ENCODE peak calls at places on chromosomes 16 and 17, in eight cellular contexts. Q is PC-3, B is MM.1S, Y is HCT116, A is hepatocyte, Z is neural progenitor cell, I is SK-N-SH, N is GM23248. R is an unnamed sample.

GRCh38 chr16:4053663-4054479 is 62.4 kb downstream of the ADCY9 start:
- DNase-seq in Y (peak), A (peak), Z (no peak), B (no peak), Q (peak), I (no peak), N (peak), R (no peak)

GRCh38 chr17:12789976-12790805 is 893 bp downstream of the ARHGAP44 start:
- DNase-seq in I (no peak), B (no peak), Z (peak), A (peak), Q (no peak), Y (no peak), N (no peak), R (no peak)

GRCh38 chr17:1906622-1907021 is 76.8 kb downstream of the RPA1 start:
- DNase-seq in B (no peak), N (peak), Y (no peak), A (peak), Q (no peak), Z (peak), I (no peak), R (no peak)

GRCh38 chr16:2979669-2980226 is 498 bp downstream of the PKMYT1 start:
- DNase-seq in B (no peak), A (no peak), Y (no peak), Q (no peak), Z (peak), N (peak), I (peak), R (peak)

GRCh38 chr16:24988593-24989338 is 26.4 kb downstream of the ARHGAP17 start:
- DNase-seq in B (peak), Q (peak), Z (no peak), A (peak), Y (peak), N (peak), I (peak), R (peak)

GRCh38 chr16:83355570-83356218 is 452.1 kb upstream of the HSBP1 start:
- DNase-seq in N (no peak), A (no peak), I (no peak), B (no peak), Y (no peak), Z (no peak), Q (no peak), R (no peak)

GRCh38 chr17:17859909-17860760 is 23.3 kb upstream of the SREBF1 start:
- DNase-seq in A (peak), Q (peak), N (peak), B (peak), Y (no peak), Z (peak), I (peak), R (peak)

GRCh38 chr16:55913717-55914116 is 38.5 kb upstream of the CES5A start:
- DNase-seq in B (no peak), Y (no peak), Q (no peak), I (peak), N (no peak), Z (no peak), A (no peak), R (no peak)

GRCh38 chr17:77511514-77512061 is 370.8 kb downstream of the SEC14L1 start:
- DNase-seq in Y (no peak), Z (no peak), Q (no peak), I (no peak), A (no peak), N (no peak), B (no peak), R (no peak)

GRCh38 chr17:77512062-77512946 is 371.5 kb downstream of the SEC14L1 start:
- DNase-seq in A (no peak), I (no peak), Y (no peak), Z (no peak), B (no peak), Q (no peak), N (no peak), R (no peak)

GRCh38 chr17:77509089-77509488 is 368.3 kb downstream of the SEC14L1 start:
- DNase-seq in Z (no peak), A (no peak), Q (no peak), N (no peak), I (no peak), Y (no peak), B (no peak), R (no peak)

GRCh38 chr17:77509599-77509998 is 368.8 kb downstream of the SEC14L1 start:
- DNase-seq in Z (no peak), B (no peak), N (no peak), Y (no peak), Q (no peak), A (no peak), I (no peak), R (no peak)

GRCh38 chr17:77510133-77510796 is 369.5 kb downstream of the SEC14L1 start:
- DNase-seq in A (no peak), B (no peak), Q (no peak), Z (no peak), N (no peak), I (no peak), Y (no peak), R (no peak)
- TF ChIP-seq EZH2phosphoT487 in A (no peak), B (no peak), Q (no peak), Z (no peak), N (no peak), I (no peak), Y (no peak), R (no peak)

GRCh38 chr17:51455931-51456330 is 195.6 kb downstream of the UTP18 start:
- DNase-seq in N (no peak), Y (no peak), Z (no peak), A (no peak), B (no peak), I (no peak), Q (no peak), R (no peak)
- H2AFZ ChIP-seq in N (no peak), Y (no peak), Z (no peak), A (no peak), B (no peak), I (no peak), Q (no peak), R (no peak)

DNA sequence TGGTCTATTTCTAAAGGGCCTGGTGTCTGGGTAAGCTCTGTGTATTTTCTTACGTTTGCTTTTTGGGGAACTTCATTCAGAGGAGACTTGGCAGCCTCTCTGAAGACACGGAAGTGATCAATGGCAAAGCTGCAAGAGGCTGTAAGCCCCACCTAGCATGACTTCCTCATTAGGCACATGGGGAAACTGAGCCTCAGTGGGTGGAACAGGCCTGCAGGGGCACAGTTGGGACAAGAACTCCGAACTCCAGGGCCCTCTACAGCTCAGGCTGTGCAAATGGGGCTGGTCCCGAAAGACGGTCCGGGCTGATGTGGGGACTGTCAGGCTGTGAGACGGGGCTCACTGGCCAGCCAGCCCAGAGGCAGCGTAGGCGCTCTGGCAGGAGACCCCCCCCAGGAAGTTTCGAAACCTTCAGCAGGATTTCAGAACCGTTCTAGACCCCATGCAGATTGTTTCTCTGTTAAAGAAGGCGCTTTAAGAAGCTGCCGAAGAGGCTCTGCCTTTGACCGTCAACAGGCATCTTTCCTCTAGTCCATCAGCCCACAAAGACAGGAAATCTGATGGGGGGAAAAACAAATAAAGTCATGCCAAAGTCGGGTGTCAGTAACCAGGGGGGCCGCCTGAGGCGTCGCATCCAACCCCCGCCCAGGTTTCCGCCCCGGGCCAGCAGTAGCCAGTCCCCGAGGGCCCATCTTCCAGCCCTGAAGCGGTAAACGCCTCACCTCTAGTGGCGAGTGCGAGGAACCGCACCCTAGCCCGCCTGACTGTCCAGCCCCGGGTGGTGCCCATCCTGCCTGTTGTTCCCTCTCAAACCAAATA is 79.8 kb upstream of the TBC1D3K start:
- DNase-seq in Y (peak), A (peak), B (peak), I (peak), N (peak), Q (peak), Z (peak), R (peak)
- H3K4me3 ChIP-seq in Y (no peak), A (no peak), B (no peak), I (no peak), N (no peak), Q (no peak), Z (peak), R (no peak)

GRCh38 chr16:72049110-72049509 is 5.2 kb upstream of the HP start:
- DNase-seq in A (no peak), Y (no peak), I (no peak), B (no peak), N (no peak), Q (no peak), Z (no peak), R (no peak)
- TF ChIP-seq EZH2phosphoT487 in A (no peak), Y (no peak), I (no peak), B (no peak), N (no peak), Q (no peak), Z (no peak), R (no peak)

GRCh38 chr17:41772218-41772585 is 14.3 kb downstream of the JUP start:
- DNase-seq in Q (peak), N (no peak), B (no peak), Z (no peak), I (no peak), A (peak), Y (no peak), R (no peak)
- H2AFZ ChIP-seq in Q (no peak), N (no peak), B (no peak), Z (no peak), I (no peak), A (no peak), Y (no peak), R (peak)

DNA sequence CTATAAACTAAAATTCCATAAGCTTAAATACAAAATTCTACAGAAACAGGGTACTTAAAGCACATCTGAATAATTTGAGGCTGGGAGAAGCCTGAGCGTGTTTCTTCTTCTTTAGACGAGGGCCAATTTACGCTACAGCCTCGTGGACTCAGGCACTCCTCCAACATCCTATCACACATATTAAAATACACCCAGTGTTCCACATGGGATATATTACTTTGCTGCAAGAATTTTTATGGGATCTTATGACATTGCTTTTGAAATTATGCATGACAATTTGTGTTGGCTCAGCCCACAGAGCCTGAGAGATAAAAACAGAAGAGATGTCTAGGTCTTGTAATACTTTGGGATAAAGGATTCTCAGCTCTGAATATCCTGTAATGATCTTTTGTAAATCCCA is 3.5 kb upstream of the TANGO6 start:
- DNase-seq in B (no peak), N (no peak), Z (no peak), A (no peak), I (no peak), Y (no peak), Q (no peak), R (no peak)
- H3K4me3 ChIP-seq in B (no peak), N (no peak), Z (no peak), A (no peak), I (no peak), Y (no peak), Q (no peak), R (no peak)

GRCh38 chr17:32349854-32350661 is at the start of gene ZNF207:
- DNase-seq in B (peak), Z (peak), Q (peak), Y (peak), N (peak), I (peak), A (peak), R (peak)

GRCh38 chr17:32345953-32346600 is 3.9 kb upstream of the ZNF207 start:
- DNase-seq in Z (no peak), B (no peak), I (no peak), Q (no peak), Y (no peak), A (no peak), N (no peak), R (no peak)

GRCh38 chr17:32349503-32349853 is 479 bp upstream of the ZNF207 start:
- DNase-seq in A (peak), Y (no peak), Z (peak), B (peak), Q (peak), I (peak), N (peak), R (no peak)

GRCh38 chr17:32348483-32348800 is 1.5 kb upstream of the ZNF207 start:
- DNase-seq in Z (no peak), Y (no peak), Q (no peak), B (no peak), N (no peak), A (no peak), I (no peak), R (no peak)

GRCh38 chr17:32350662-32351418 is 883 bp downstream of the ZNF207 start:
- DNase-seq in I (peak), Q (peak), Y (no peak), B (peak), N (peak), Z (peak), A (peak), R (peak)
- TF ChIP-seq EZH2phosphoT487 in I (no peak), Q (no peak), Y (no peak), B (no peak), N (no peak), Z (no peak), A (no peak), R (no peak)